ENCODE peak calls at places on chromosomes 4 and X, in nine cellular contexts. One of them, this sample, is unnamed.

GRCh38 chr4:57190651-57191481 is 80.7 kb upstream of the IGFBP7 start:
- DNase-seq in type B pancreatic cell: no peak
- DNase-seq in dorsolateral prefrontal cortex: no peak
- DNase-seq in psoas muscle: no peak
- DNase-seq in left cardiac atrium: no peak
- DNase-seq in Peyer's patch: no peak
- DNase-seq in HTR-8/SVneo: no peak
- DNase-seq in stimulated activated naive CD4-positive, alpha-beta T cell: no peak
- DNase-seq in GM04503: no peak
- DNase-seq in this sample: no peak

GRCh38 chr4:167171928-167172327 is 62.4 kb downstream of the SPOCK3 start:
- DNase-seq in dorsolateral prefrontal cortex: no peak
- DNase-seq in Peyer's patch: no peak
- DNase-seq in GM04503: no peak
- DNase-seq in stimulated activated naive CD4-positive, alpha-beta T cell: no peak
- DNase-seq in type B pancreatic cell: no peak
- DNase-seq in psoas muscle: no peak
- DNase-seq in left cardiac atrium: no peak
- DNase-seq in HTR-8/SVneo: no peak
- DNase-seq in this sample: no peak

GRCh38 chr4:47510506-47511143 is 25.6 kb downstream of the ATP10D start:
- DNase-seq in dorsolateral prefrontal cortex: no peak
- DNase-seq in GM04503: no peak
- DNase-seq in type B pancreatic cell: no peak
- DNase-seq in psoas muscle: no peak
- DNase-seq in left cardiac atrium: no peak
- DNase-seq in HTR-8/SVneo: no peak
- DNase-seq in stimulated activated naive CD4-positive, alpha-beta T cell: no peak
- DNase-seq in Peyer's patch: no peak
- DNase-seq in this sample: no peak

GRCh38 chrX:134524181-134524580 is 64.2 kb downstream of the HPRT1 start:
- DNase-seq in left cardiac atrium: no peak
- DNase-seq in stimulated activated naive CD4-positive, alpha-beta T cell: no peak
- DNase-seq in HTR-8/SVneo: no peak
- DNase-seq in Peyer's patch: no peak
- DNase-seq in psoas muscle: no peak
- DNase-seq in type B pancreatic cell: no peak
- DNase-seq in GM04503: no peak
- DNase-seq in dorsolateral prefrontal cortex: no peak
- DNase-seq in this sample: no peak

GRCh38 chr4:149897784-149898183 is 82.1 kb upstream of the IQCM start:
- DNase-seq in dorsolateral prefrontal cortex: no peak
- DNase-seq in Peyer's patch: no peak
- DNase-seq in stimulated activated naive CD4-positive, alpha-beta T cell: no peak
- DNase-seq in type B pancreatic cell: no peak
- DNase-seq in GM04503: no peak
- DNase-seq in psoas muscle: no peak
- DNase-seq in HTR-8/SVneo: peak; percentile 19
- DNase-seq in left cardiac atrium: no peak
- DNase-seq in this sample: no peak

GRCh38 chr4:3869661-3870566 is 103.7 kb downstream of the ADRA2C start:
- DNase-seq in dorsolateral prefrontal cortex: no peak
- DNase-seq in Peyer's patch: no peak
- DNase-seq in psoas muscle: peak; percentile 13
- DNase-seq in stimulated activated naive CD4-positive, alpha-beta T cell: no peak
- DNase-seq in GM04503: no peak
- DNase-seq in HTR-8/SVneo: no peak
- DNase-seq in type B pancreatic cell: no peak
- DNase-seq in left cardiac atrium: no peak
- DNase-seq in this sample: no peak

GRCh38 chr4:171430495-171430894 is 382.7 kb upstream of the GALNTL6 start:
- DNase-seq in stimulated activated naive CD4-positive, alpha-beta T cell: no peak
- DNase-seq in psoas muscle: no peak
- DNase-seq in dorsolateral prefrontal cortex: no peak
- DNase-seq in HTR-8/SVneo: no peak
- DNase-seq in left cardiac atrium: no peak
- DNase-seq in Peyer's patch: no peak
- DNase-seq in type B pancreatic cell: no peak
- DNase-seq in GM04503: no peak
- DNase-seq in this sample: no peak

GRCh38 chr4:148442830-148443549 is 776 bp upstream of the NR3C2 start:
- DNase-seq in psoas muscle: peak; percentile 67
- DNase-seq in stimulated activated naive CD4-positive, alpha-beta T cell: no peak
- DNase-seq in GM04503: no peak
- DNase-seq in left cardiac atrium: peak; percentile 53
- DNase-seq in dorsolateral prefrontal cortex: no peak
- DNase-seq in type B pancreatic cell: no peak
- DNase-seq in HTR-8/SVneo: no peak
- DNase-seq in Peyer's patch: peak; percentile 28
- DNase-seq in this sample: peak; percentile 57

GRCh38 chrX:48937065-48937907 is 18.5 kb upstream of the PIM2 start:
- DNase-seq in stimulated activated naive CD4-positive, alpha-beta T cell: peak; percentile 77
- DNase-seq in dorsolateral prefrontal cortex: no peak
- DNase-seq in GM04503: no peak
- DNase-seq in Peyer's patch: peak; percentile 94
- DNase-seq in left cardiac atrium: peak; percentile 53
- DNase-seq in HTR-8/SVneo: no peak
- DNase-seq in type B pancreatic cell: no peak
- DNase-seq in psoas muscle: peak; percentile 68
- DNase-seq in this sample: peak; percentile 52

GRCh38 chrX:153334654-153335295 is 822 bp downstream of the ZNF275 start:
- DNase-seq in stimulated activated naive CD4-positive, alpha-beta T cell: no peak
- DNase-seq in type B pancreatic cell: no peak
- DNase-seq in dorsolateral prefrontal cortex: peak; percentile 2
- DNase-seq in Peyer's patch: no peak
- DNase-seq in HTR-8/SVneo: no peak
- DNase-seq in left cardiac atrium: no peak
- DNase-seq in GM04503: no peak
- DNase-seq in psoas muscle: no peak
- DNase-seq in this sample: no peak

GRCh38 chr4:8599657-8600056 is 7.1 kb downstream of the CPZ start:
- DNase-seq in Peyer's patch: no peak
- DNase-seq in GM04503: peak; percentile 60
- DNase-seq in dorsolateral prefrontal cortex: no peak
- DNase-seq in stimulated activated naive CD4-positive, alpha-beta T cell: no peak
- DNase-seq in type B pancreatic cell: no peak
- DNase-seq in psoas muscle: no peak
- DNase-seq in left cardiac atrium: no peak
- DNase-seq in HTR-8/SVneo: no peak
- DNase-seq in this sample: no peak

GRCh38 chr4:137980641-137981040 is 261.5 kb downstream of the SLC7A11 start:
- DNase-seq in left cardiac atrium: no peak
- DNase-seq in HTR-8/SVneo: no peak
- DNase-seq in psoas muscle: no peak
- DNase-seq in Peyer's patch: no peak
- DNase-seq in dorsolateral prefrontal cortex: no peak
- DNase-seq in stimulated activated naive CD4-positive, alpha-beta T cell: no peak
- DNase-seq in type B pancreatic cell: no peak
- DNase-seq in GM04503: no peak
- DNase-seq in this sample: no peak

GRCh38 chr4:85210353-85210752 is 243.9 kb upstream of the WDFY3 start:
- DNase-seq in type B pancreatic cell: no peak
- DNase-seq in HTR-8/SVneo: no peak
- DNase-seq in dorsolateral prefrontal cortex: no peak
- DNase-seq in psoas muscle: no peak
- DNase-seq in Peyer's patch: no peak
- DNase-seq in GM04503: no peak
- DNase-seq in left cardiac atrium: no peak
- DNase-seq in stimulated activated naive CD4-positive, alpha-beta T cell: no peak
- DNase-seq in this sample: no peak

GRCh38 chr4:14856076-14856926 is 146.0 kb upstream of the CPEB2 start:
- DNase-seq in type B pancreatic cell: no peak
- DNase-seq in stimulated activated naive CD4-positive, alpha-beta T cell: no peak
- DNase-seq in GM04503: peak; percentile 94
- DNase-seq in Peyer's patch: no peak
- DNase-seq in HTR-8/SVneo: peak; percentile 64
- DNase-seq in dorsolateral prefrontal cortex: no peak
- DNase-seq in psoas muscle: peak; percentile 57
- DNase-seq in left cardiac atrium: peak; percentile 48
- DNase-seq in this sample: no peak

GRCh38 chr4:122469457-122469856 is 12.9 kb upstream of the IL2 start:
- DNase-seq in dorsolateral prefrontal cortex: no peak
- DNase-seq in Peyer's patch: no peak
- DNase-seq in GM04503: no peak
- DNase-seq in HTR-8/SVneo: no peak
- DNase-seq in psoas muscle: no peak
- DNase-seq in stimulated activated naive CD4-positive, alpha-beta T cell: no peak
- DNase-seq in left cardiac atrium: no peak
- DNase-seq in type B pancreatic cell: no peak
- DNase-seq in this sample: no peak

GRCh38 chr4:109671350-109671749 is 31.9 kb downstream of the CASP6 start:
- DNase-seq in type B pancreatic cell: no peak
- DNase-seq in stimulated activated naive CD4-positive, alpha-beta T cell: no peak
- DNase-seq in GM04503: no peak
- DNase-seq in left cardiac atrium: no peak
- DNase-seq in psoas muscle: no peak
- DNase-seq in HTR-8/SVneo: no peak
- DNase-seq in dorsolateral prefrontal cortex: no peak
- DNase-seq in Peyer's patch: no peak
- DNase-seq in this sample: no peak

GRCh38 chr4:79198886-79199591 is 126.8 kb downstream of the NAA11 start:
- DNase-seq in HTR-8/SVneo: no peak
- DNase-seq in left cardiac atrium: no peak
- DNase-seq in stimulated activated naive CD4-positive, alpha-beta T cell: no peak
- DNase-seq in type B pancreatic cell: no peak
- DNase-seq in GM04503: no peak
- DNase-seq in dorsolateral prefrontal cortex: no peak
- DNase-seq in psoas muscle: no peak
- DNase-seq in Peyer's patch: no peak
- DNase-seq in this sample: no peak

GRCh38 chr4:124631760-124632159 is 80.8 kb downstream of the ANKRD50 start:
- DNase-seq in dorsolateral prefrontal cortex: no peak
- DNase-seq in Peyer's patch: no peak
- DNase-seq in GM04503: peak; percentile 73
- DNase-seq in type B pancreatic cell: no peak
- DNase-seq in left cardiac atrium: peak; percentile 64
- DNase-seq in HTR-8/SVneo: peak; percentile 48
- DNase-seq in stimulated activated naive CD4-positive, alpha-beta T cell: no peak
- DNase-seq in psoas muscle: no peak
- DNase-seq in this sample: no peak

GRCh38 chrX:110418220-110418856 is 59.7 kb downstream of the RTL9 start:
- DNase-seq in stimulated activated naive CD4-positive, alpha-beta T cell: no peak
- DNase-seq in Peyer's patch: no peak
- DNase-seq in HTR-8/SVneo: no peak
- DNase-seq in dorsolateral prefrontal cortex: peak; percentile 42
- DNase-seq in left cardiac atrium: peak; percentile 23
- DNase-seq in type B pancreatic cell: no peak
- DNase-seq in GM04503: no peak
- DNase-seq in psoas muscle: no peak
- DNase-seq in this sample: peak; percentile 29

GRCh38 chr4:148452970-148453369 is 10.8 kb upstream of the NR3C2 start:
- DNase-seq in psoas muscle: no peak
- DNase-seq in dorsolateral prefrontal cortex: no peak
- DNase-seq in Peyer's patch: no peak
- DNase-seq in left cardiac atrium: no peak
- DNase-seq in HTR-8/SVneo: no peak
- DNase-seq in type B pancreatic cell: no peak
- DNase-seq in GM04503: no peak
- DNase-seq in stimulated activated naive CD4-positive, alpha-beta T cell: no peak
- DNase-seq in this sample: no peak

GRCh38 chr4:140038031-140038533 is 115.9 kb downstream of the MAML3 start:
- DNase-seq in left cardiac atrium: no peak
- DNase-seq in GM04503: no peak
- DNase-seq in dorsolateral prefrontal cortex: no peak
- DNase-seq in psoas muscle: no peak
- DNase-seq in HTR-8/SVneo: no peak
- DNase-seq in stimulated activated naive CD4-positive, alpha-beta T cell: no peak
- DNase-seq in type B pancreatic cell: no peak
- DNase-seq in Peyer's patch: no peak
- DNase-seq in this sample: no peak

GRCh38 chr4:155819066-155819465 is 47.0 kb downstream of the ASIC5 start:
- DNase-seq in type B pancreatic cell: no peak
- DNase-seq in dorsolateral prefrontal cortex: no peak
- DNase-seq in GM04503: no peak
- DNase-seq in Peyer's patch: no peak
- DNase-seq in psoas muscle: no peak
- DNase-seq in HTR-8/SVneo: no peak
- DNase-seq in left cardiac atrium: no peak
- DNase-seq in stimulated activated naive CD4-positive, alpha-beta T cell: no peak
- DNase-seq in this sample: no peak

GRCh38 chrX:29935455-29935854 is 279.9 kb upstream of the MAGEB2 start:
- DNase-seq in dorsolateral prefrontal cortex: no peak
- DNase-seq in left cardiac atrium: no peak
- DNase-seq in stimulated activated naive CD4-positive, alpha-beta T cell: no peak
- DNase-seq in type B pancreatic cell: no peak
- DNase-seq in Peyer's patch: no peak
- DNase-seq in GM04503: no peak
- DNase-seq in HTR-8/SVneo: no peak
- DNase-seq in psoas muscle: no peak
- DNase-seq in this sample: no peak

GRCh38 chrX:151703487-151703886 is 8.2 kb downstream of the PRRG3 start:
- DNase-seq in GM04503: no peak
- DNase-seq in HTR-8/SVneo: no peak
- DNase-seq in type B pancreatic cell: no peak
- DNase-seq in dorsolateral prefrontal cortex: no peak
- DNase-seq in left cardiac atrium: peak; percentile 57
- DNase-seq in psoas muscle: no peak
- DNase-seq in stimulated activated naive CD4-positive, alpha-beta T cell: no peak
- DNase-seq in Peyer's patch: no peak
- DNase-seq in this sample: peak; percentile 77

GRCh38 chr4:147765121-147765521 is 33.2 kb downstream of the ARHGAP10 start:
- DNase-seq in GM04503: no peak
- DNase-seq in stimulated activated naive CD4-positive, alpha-beta T cell: no peak
- DNase-seq in left cardiac atrium: no peak
- DNase-seq in type B pancreatic cell: no peak
- DNase-seq in HTR-8/SVneo: no peak
- DNase-seq in dorsolateral prefrontal cortex: no peak
- DNase-seq in psoas muscle: no peak
- DNase-seq in Peyer's patch: no peak
- DNase-seq in this sample: no peak

GRCh38 chrX:43968347-43968746 is 4.8 kb downstream of the NDP start:
- DNase-seq in Peyer's patch: no peak
- DNase-seq in type B pancreatic cell: no peak
- DNase-seq in GM04503: no peak
- DNase-seq in left cardiac atrium: no peak
- DNase-seq in stimulated activated naive CD4-positive, alpha-beta T cell: no peak
- DNase-seq in psoas muscle: no peak
- DNase-seq in dorsolateral prefrontal cortex: no peak
- DNase-seq in HTR-8/SVneo: no peak
- DNase-seq in this sample: no peak

GRCh38 chrX:44317196-44317595 is 26.3 kb downstream of the EFHC2 start:
- DNase-seq in GM04503: no peak
- DNase-seq in Peyer's patch: no peak
- DNase-seq in left cardiac atrium: no peak
- DNase-seq in dorsolateral prefrontal cortex: no peak
- DNase-seq in type B pancreatic cell: no peak
- DNase-seq in HTR-8/SVneo: no peak
- DNase-seq in stimulated activated naive CD4-positive, alpha-beta T cell: no peak
- DNase-seq in psoas muscle: no peak
- DNase-seq in this sample: no peak

GRCh38 chr4:98653006-98653405 is 5.4 kb downstream of the TSPAN5 start:
- DNase-seq in type B pancreatic cell: no peak
- DNase-seq in HTR-8/SVneo: no peak
- DNase-seq in Peyer's patch: no peak
- DNase-seq in GM04503: no peak
- DNase-seq in left cardiac atrium: no peak
- DNase-seq in stimulated activated naive CD4-positive, alpha-beta T cell: no peak
- DNase-seq in psoas muscle: no peak
- DNase-seq in dorsolateral prefrontal cortex: no peak
- DNase-seq in this sample: no peak

GRCh38 chr4:20723019-20723418 is 22.8 kb downstream of the PACRGL start:
- DNase-seq in stimulated activated naive CD4-positive, alpha-beta T cell: no peak
- DNase-seq in type B pancreatic cell: no peak
- DNase-seq in HTR-8/SVneo: no peak
- DNase-seq in Peyer's patch: no peak
- DNase-seq in psoas muscle: no peak
- DNase-seq in left cardiac atrium: no peak
- DNase-seq in GM04503: no peak
- DNase-seq in dorsolateral prefrontal cortex: no peak
- DNase-seq in this sample: no peak

GRCh38 chr4:25535278-25535677 is 120.4 kb upstream of the SLC34A2 start:
- DNase-seq in psoas muscle: no peak
- DNase-seq in dorsolateral prefrontal cortex: no peak
- DNase-seq in Peyer's patch: no peak
- DNase-seq in HTR-8/SVneo: no peak
- DNase-seq in GM04503: no peak
- DNase-seq in stimulated activated naive CD4-positive, alpha-beta T cell: no peak
- DNase-seq in type B pancreatic cell: no peak
- DNase-seq in left cardiac atrium: no peak
- DNase-seq in this sample: no peak

GRCh38 chrX:56130436-56130835 is 101.7 kb upstream of the KLF8 start:
- DNase-seq in dorsolateral prefrontal cortex: no peak
- DNase-seq in HTR-8/SVneo: no peak
- DNase-seq in psoas muscle: no peak
- DNase-seq in stimulated activated naive CD4-positive, alpha-beta T cell: no peak
- DNase-seq in left cardiac atrium: no peak
- DNase-seq in Peyer's patch: no peak
- DNase-seq in type B pancreatic cell: no peak
- DNase-seq in GM04503: no peak
- DNase-seq in this sample: no peak

This sample was measured in left ventricle myocardium superior.